ENCODE peak calls at places on chromosomes 2 and 18, in nine cellular contexts. H is Right ventricle myocardium superior; R is stimulated activated CD4-positive, alpha-beta T cell treated with anti-CD3 and anti-CD28 coated beads, Interleukin-15, amount 100 ng/mL, for 24 hours; A is cortex of kidney; P is foreskin fibroblast; B is HCT116; G is kidney; D is GM12878; N is neural progenitor cell. E is an unnamed sample.

GRCh38 chr18:22552254-22552653 is 134.5 kb upstream of the CTAGE1 start:
- DNase-seq in H (no peak), R (no peak), A (no peak), P (no peak), B (no peak), G (no peak), D (no peak), N (no peak), E (no peak)

GRCh38 chr2:231662028-231662810 is 46.1 kb upstream of the PTMA start:
- DNase-seq in H (peak; percentile 98), R (peak; percentile 95), A (peak; percentile 89), P (peak; percentile 96), B (peak; percentile 97), G (peak; percentile 99), D (peak; percentile 95), N (peak; percentile 98), E (peak; percentile 99)

GRCh38 chr2:168460561-168460960 is 4.5 kb downstream of the CERS6 start:
- DNase-seq in H (no peak), R (no peak), A (no peak), P (no peak), B (no peak), G (no peak), D (no peak), N (no peak), E (no peak)

GRCh38 chr2:85999131-85999831 is 106.4 kb downstream of the POLR1A start:
- DNase-seq in H (no peak), R (peak; percentile 60), A (no peak), P (no peak), B (no peak), G (no peak), D (peak; percentile 77), N (no peak), E (peak; percentile 72)

GRCh38 chr2:217964658-217965161 is 38.1 kb downstream of the TNS1 start:
- DNase-seq in H (no peak), R (no peak), A (no peak), P (no peak), B (no peak), G (peak; percentile 90), D (no peak), N (peak; percentile 33), E (no peak)

GRCh38 chr2:27249891-27250651 is 12.8 kb downstream of the SLC30A3 start:
- DNase-seq in H (peak; percentile 71), R (peak; percentile 72), A (no peak), P (no peak), B (peak; percentile 23), G (peak; percentile 74), D (no peak), N (peak; percentile 90), E (peak; percentile 61)

GRCh38 chr2:119860924-119861323 is 101.2 kb downstream of the PTPN4 start:
- DNase-seq in H (no peak), R (no peak), A (no peak), P (no peak), B (no peak), G (no peak), D (no peak), N (no peak), E (no peak)

GRCh38 chr2:222218786-222219185 is 80.0 kb downstream of the PAX3 start:
- DNase-seq in H (no peak), R (no peak), A (no peak), P (no peak), B (no peak), G (no peak), D (no peak), N (no peak), E (no peak)

GRCh38 chr18:49561377-49562193 is at the start of gene LIPG:
- DNase-seq in H (no peak), R (peak; percentile 69), A (no peak), P (peak; percentile 57), B (peak; percentile 57), G (peak; percentile 77), D (no peak), N (peak; percentile 93), E (peak; percentile 23)

GRCh38 chr2:113175736-113176695 is 2.2 kb downstream of the PSD4 start:
- DNase-seq in H (no peak), R (peak; percentile 51), A (no peak), P (no peak), B (no peak), G (no peak), D (no peak), N (no peak), E (no peak)

GRCh38 chr18:12843420-12844346 is 40.4 kb downstream of the PTPN2 start:
- DNase-seq in H (no peak), R (no peak), A (no peak), P (no peak), B (no peak), G (no peak), D (no peak), N (peak; percentile 11), E (no peak)

GRCh38 chr2:158817596-158817995 is 22.5 kb downstream of the DAPL1 start:
- DNase-seq in H (no peak), R (no peak), A (no peak), P (no peak), B (no peak), G (no peak), D (no peak), N (no peak), E (no peak)

GRCh38 chr2:7061921-7062320 is 144.7 kb downstream of the RNF144A start:
- DNase-seq in H (no peak), R (no peak), A (no peak), P (no peak), B (no peak), G (no peak), D (no peak), N (no peak), E (no peak)

GRCh38 chr2:73013941-73014340 is 57.6 kb downstream of the SFXN5 start:
- DNase-seq in H (no peak), R (no peak), A (no peak), P (peak; percentile 20), B (no peak), G (no peak), D (no peak), N (no peak), E (no peak)

GRCh38 chr2:130380096-130380934 is 24.5 kb downstream of the PTPN18 start:
- DNase-seq in H (no peak), R (no peak), A (no peak), P (no peak), B (no peak), G (peak; percentile 37), D (no peak), N (no peak), E (no peak)

GRCh38 chr2:98346259-98347236 is at the start of gene CNGA3:
- DNase-seq in H (peak; percentile 45), R (peak; percentile 38), A (no peak), P (no peak), B (no peak), G (no peak), D (no peak), N (peak; percentile 80), E (no peak)

GRCh38 chr18:29712785-29713184 is 1329.8 kb downstream of the DSC3 start:
- DNase-seq in H (no peak), R (no peak), A (no peak), P (no peak), B (no peak), G (no peak), D (no peak), N (no peak), E (no peak)

GRCh38 chr2:188278388-188279092 is 13.1 kb upstream of the GULP1 start:
- DNase-seq in H (no peak), R (no peak), A (no peak), P (no peak), B (no peak), G (no peak), D (no peak), N (peak; percentile 36), E (no peak)

GRCh38 chr18:34624551-34624950 is 85.5 kb upstream of the DTNA start:
- DNase-seq in H (no peak), R (no peak), A (no peak), P (peak; percentile 36), B (no peak), G (no peak), D (no peak), N (no peak), E (no peak)

GRCh38 chr2:162029287-162029901 is 44.6 kb downstream of the DPP4 start:
- DNase-seq in H (peak; percentile 54), R (no peak), A (no peak), P (peak; percentile 82), B (peak; percentile 35), G (peak; percentile 75), D (no peak), N (no peak), E (no peak)

GRCh38 chr18:31206787-31207381 is 44.2 kb upstream of the DSC1 start:
- DNase-seq in H (peak; percentile 69), R (peak; percentile 2), A (no peak), P (no peak), B (peak; percentile 97), G (peak; percentile 92), D (peak; percentile 47), N (peak; percentile 33), E (peak; percentile 74)

GRCh38 chr2:240436626-240437180 is 1.2 kb downstream of the GPC1 start:
- DNase-seq in H (peak; percentile 60), R (no peak), A (no peak), P (peak; percentile 26), B (no peak), G (peak; percentile 85), D (no peak), N (peak; percentile 75), E (no peak)

GRCh38 chr2:188046437-188046836 is 245.2 kb upstream of the GULP1 start:
- DNase-seq in H (no peak), R (no peak), A (no peak), P (no peak), B (no peak), G (no peak), D (no peak), N (no peak), E (no peak)

E was measured in GM06990.